ENCODE peak calls at places on chromosomes 6 and 20, in seven cellular contexts. One of them, this sample, is unnamed.

GRCh38 chr20:9400371-9401025 is 113.9 kb upstream of the LAMP5 start:
- DNase-seq in posterior vena cava: no peak
- DNase-seq in cardiac muscle cell: no peak
- DNase-seq in Kasumi-1: no peak
- DNase-seq in A673: no peak
- DNase-seq in cerebellar cortex: peak
- DNase-seq in fibroblast of mammary gland: no peak
- DNase-seq in this sample: no peak

GRCh38 chr20:53930651-53931504 is 139.5 kb downstream of the BCAS1 start:
- DNase-seq in posterior vena cava: no peak
- DNase-seq in cardiac muscle cell: no peak
- DNase-seq in Kasumi-1: no peak
- DNase-seq in A673: no peak
- DNase-seq in cerebellar cortex: no peak
- DNase-seq in fibroblast of mammary gland: no peak
- DNase-seq in this sample: no peak

GRCh38 chr6:109469591-109470189 is 13.3 kb downstream of the ZBTB24 start:
- DNase-seq in posterior vena cava: no peak
- DNase-seq in cardiac muscle cell: no peak
- DNase-seq in Kasumi-1: no peak
- DNase-seq in A673: no peak
- DNase-seq in cerebellar cortex: no peak
- DNase-seq in fibroblast of mammary gland: no peak
- DNase-seq in this sample: no peak

GRCh38 chr6:159074120-159074684 is 29.4 kb upstream of the TAGAP start:
- DNase-seq in posterior vena cava: no peak
- DNase-seq in cardiac muscle cell: peak
- DNase-seq in Kasumi-1: peak
- DNase-seq in A673: peak
- DNase-seq in cerebellar cortex: peak
- DNase-seq in fibroblast of mammary gland: peak
- DNase-seq in this sample: peak

GRCh38 chr6:70051197-70051596 is 184.8 kb downstream of the COL19A1 start:
- DNase-seq in posterior vena cava: no peak
- DNase-seq in cardiac muscle cell: no peak
- DNase-seq in Kasumi-1: no peak
- DNase-seq in A673: no peak
- DNase-seq in cerebellar cortex: no peak
- DNase-seq in fibroblast of mammary gland: no peak
- DNase-seq in this sample: no peak

GRCh38 chr6:87945966-87946365 is 101.7 kb upstream of the SPACA1 start:
- DNase-seq in posterior vena cava: no peak
- DNase-seq in cardiac muscle cell: peak
- DNase-seq in Kasumi-1: no peak
- DNase-seq in A673: no peak
- DNase-seq in cerebellar cortex: no peak
- DNase-seq in fibroblast of mammary gland: no peak
- DNase-seq in this sample: no peak

GRCh38 chr20:50308513-50309279 is 118.1 kb downstream of the CEBPB start:
- DNase-seq in posterior vena cava: peak
- DNase-seq in cardiac muscle cell: peak
- DNase-seq in Kasumi-1: peak
- DNase-seq in A673: no peak
- DNase-seq in cerebellar cortex: no peak
- DNase-seq in fibroblast of mammary gland: peak
- DNase-seq in this sample: no peak

GRCh38 chr6:30881987-30882763 is 2.1 kb upstream of the DDR1 start:
- DNase-seq in posterior vena cava: peak
- DNase-seq in cardiac muscle cell: peak
- DNase-seq in Kasumi-1: no peak
- DNase-seq in A673: no peak
- DNase-seq in cerebellar cortex: no peak
- DNase-seq in fibroblast of mammary gland: peak
- DNase-seq in this sample: peak

GRCh38 chr6:148272084-148272483 is 70.6 kb upstream of the SASH1 start:
- DNase-seq in posterior vena cava: no peak
- DNase-seq in cardiac muscle cell: peak
- DNase-seq in Kasumi-1: no peak
- DNase-seq in A673: peak
- DNase-seq in cerebellar cortex: no peak
- DNase-seq in fibroblast of mammary gland: peak
- DNase-seq in this sample: no peak

GRCh38 chr20:45293041-45294002 is 13.3 kb upstream of the RBPJL start:
- DNase-seq in posterior vena cava: peak
- DNase-seq in cardiac muscle cell: peak
- DNase-seq in Kasumi-1: peak
- DNase-seq in A673: peak
- DNase-seq in cerebellar cortex: peak
- DNase-seq in fibroblast of mammary gland: peak
- DNase-seq in this sample: peak

GRCh38 chr6:39558791-39559190 is 166.4 kb downstream of the KIF6 start:
- DNase-seq in posterior vena cava: no peak
- DNase-seq in cardiac muscle cell: no peak
- DNase-seq in Kasumi-1: no peak
- DNase-seq in A673: no peak
- DNase-seq in cerebellar cortex: no peak
- DNase-seq in fibroblast of mammary gland: no peak
- DNase-seq in this sample: no peak

GRCh38 chr20:3358676-3359340 is 48.7 kb downstream of the DNAAF9 start:
- DNase-seq in posterior vena cava: no peak
- DNase-seq in cardiac muscle cell: no peak
- DNase-seq in Kasumi-1: no peak
- DNase-seq in A673: no peak
- DNase-seq in cerebellar cortex: no peak
- DNase-seq in fibroblast of mammary gland: no peak
- DNase-seq in this sample: no peak

GRCh38 chr6:82555801-82556200 is 192.2 kb downstream of the TPBG start:
- DNase-seq in posterior vena cava: no peak
- DNase-seq in cardiac muscle cell: no peak
- DNase-seq in Kasumi-1: no peak
- DNase-seq in A673: no peak
- DNase-seq in cerebellar cortex: no peak
- DNase-seq in fibroblast of mammary gland: peak
- DNase-seq in this sample: no peak

GRCh38 chr6:163349696-163350095 is 64.8 kb upstream of the QKI start:
- DNase-seq in posterior vena cava: no peak
- DNase-seq in cardiac muscle cell: no peak
- DNase-seq in Kasumi-1: no peak
- DNase-seq in A673: no peak
- DNase-seq in cerebellar cortex: no peak
- DNase-seq in fibroblast of mammary gland: no peak
- DNase-seq in this sample: no peak

GRCh38 chr6:90610291-90610670 is 23.4 kb upstream of the MAP3K7 start:
- DNase-seq in posterior vena cava: no peak
- DNase-seq in cardiac muscle cell: peak
- DNase-seq in Kasumi-1: peak
- DNase-seq in A673: peak
- DNase-seq in cerebellar cortex: peak
- DNase-seq in fibroblast of mammary gland: no peak
- DNase-seq in this sample: peak

GRCh38 chr6:53347921-53348435 is 772 bp downstream of the ELOVL5 start:
- DNase-seq in posterior vena cava: peak
- DNase-seq in cardiac muscle cell: peak
- DNase-seq in Kasumi-1: peak
- DNase-seq in A673: peak
- DNase-seq in cerebellar cortex: peak
- DNase-seq in fibroblast of mammary gland: peak
- DNase-seq in this sample: peak

GRCh38 chr6:42142118-42142835 is at the start of gene C6orf132:
- DNase-seq in posterior vena cava: no peak
- DNase-seq in cardiac muscle cell: peak
- DNase-seq in Kasumi-1: no peak
- DNase-seq in A673: no peak
- DNase-seq in cerebellar cortex: no peak
- DNase-seq in fibroblast of mammary gland: no peak
- DNase-seq in this sample: no peak

GRCh38 chr20:1434571-1435336 is 31.9 kb downstream of the NSFL1C start:
- DNase-seq in posterior vena cava: no peak
- DNase-seq in cardiac muscle cell: peak
- DNase-seq in Kasumi-1: peak
- DNase-seq in A673: no peak
- DNase-seq in cerebellar cortex: no peak
- DNase-seq in fibroblast of mammary gland: peak
- DNase-seq in this sample: no peak

GRCh38 chr6:38143191-38144154 is 323.9 kb downstream of the ZFAND3 start:
- DNase-seq in posterior vena cava: no peak
- DNase-seq in cardiac muscle cell: no peak
- DNase-seq in Kasumi-1: no peak
- DNase-seq in A673: no peak
- DNase-seq in cerebellar cortex: no peak
- DNase-seq in fibroblast of mammary gland: no peak
- DNase-seq in this sample: no peak

GRCh38 chr20:32501709-32502108 is 83.4 kb downstream of the NOL4L start:
- DNase-seq in posterior vena cava: no peak
- DNase-seq in cardiac muscle cell: peak
- DNase-seq in Kasumi-1: no peak
- DNase-seq in A673: no peak
- DNase-seq in cerebellar cortex: no peak
- DNase-seq in fibroblast of mammary gland: peak
- DNase-seq in this sample: no peak

GRCh38 chr6:101918476-101918875 is 525.0 kb downstream of the GRIK2 start:
- DNase-seq in posterior vena cava: no peak
- DNase-seq in cardiac muscle cell: peak
- DNase-seq in Kasumi-1: no peak
- DNase-seq in A673: peak
- DNase-seq in cerebellar cortex: no peak
- DNase-seq in fibroblast of mammary gland: no peak
- DNase-seq in this sample: no peak

GRCh38 chr6:2850480-2851150 is 9.0 kb upstream of the SERPINB1 start:
- DNase-seq in posterior vena cava: no peak
- DNase-seq in cardiac muscle cell: peak
- DNase-seq in Kasumi-1: no peak
- DNase-seq in A673: peak
- DNase-seq in cerebellar cortex: no peak
- DNase-seq in fibroblast of mammary gland: no peak
- DNase-seq in this sample: no peak

GRCh38 chr6:62479722-62480121 is 193.7 kb upstream of the KHDRBS2 start:
- DNase-seq in posterior vena cava: no peak
- DNase-seq in cardiac muscle cell: no peak
- DNase-seq in Kasumi-1: no peak
- DNase-seq in A673: no peak
- DNase-seq in cerebellar cortex: no peak
- DNase-seq in fibroblast of mammary gland: no peak
- DNase-seq in this sample: no peak

GRCh38 chr20:20568604-20569205 is 143.7 kb downstream of the RALGAPA2 start:
- DNase-seq in posterior vena cava: no peak
- DNase-seq in cardiac muscle cell: peak
- DNase-seq in Kasumi-1: peak
- DNase-seq in A673: peak
- DNase-seq in cerebellar cortex: peak
- DNase-seq in fibroblast of mammary gland: peak
- DNase-seq in this sample: peak

GRCh38 chr20:58007947-58008346 is 220.5 kb downstream of the ANKRD60 start:
- DNase-seq in posterior vena cava: no peak
- DNase-seq in cardiac muscle cell: no peak
- DNase-seq in Kasumi-1: no peak
- DNase-seq in A673: no peak
- DNase-seq in cerebellar cortex: no peak
- DNase-seq in fibroblast of mammary gland: no peak
- DNase-seq in this sample: no peak

GRCh38 chr6:136737343-136738177 is 54.7 kb downstream of the MAP3K5 start:
- DNase-seq in posterior vena cava: no peak
- DNase-seq in cardiac muscle cell: peak
- DNase-seq in Kasumi-1: no peak
- DNase-seq in A673: no peak
- DNase-seq in cerebellar cortex: no peak
- DNase-seq in fibroblast of mammary gland: peak
- DNase-seq in this sample: no peak

GRCh38 chr6:7561153-7561964 is 19.9 kb downstream of the DSP start:
- DNase-seq in posterior vena cava: no peak
- DNase-seq in cardiac muscle cell: peak
- DNase-seq in Kasumi-1: no peak
- DNase-seq in A673: no peak
- DNase-seq in cerebellar cortex: no peak
- DNase-seq in fibroblast of mammary gland: peak
- DNase-seq in this sample: no peak

GRCh38 chr20:62219101-62219991 is 732 bp downstream of the HRH3 start:
- DNase-seq in posterior vena cava: no peak
- DNase-seq in cardiac muscle cell: no peak
- DNase-seq in Kasumi-1: no peak
- DNase-seq in A673: no peak
- DNase-seq in cerebellar cortex: no peak
- DNase-seq in fibroblast of mammary gland: no peak
- DNase-seq in this sample: no peak

GRCh38 chr6:44002591-44003344 is 124.5 kb downstream of the MRPL14 start:
- DNase-seq in posterior vena cava: peak
- DNase-seq in cardiac muscle cell: peak
- DNase-seq in Kasumi-1: no peak
- DNase-seq in A673: peak
- DNase-seq in cerebellar cortex: peak
- DNase-seq in fibroblast of mammary gland: peak
- DNase-seq in this sample: no peak

GRCh38 chr6:30155522-30156261 is 5.3 kb downstream of the TRIM10 start:
- DNase-seq in posterior vena cava: no peak
- DNase-seq in cardiac muscle cell: no peak
- DNase-seq in Kasumi-1: no peak
- DNase-seq in A673: no peak
- DNase-seq in cerebellar cortex: no peak
- DNase-seq in fibroblast of mammary gland: no peak
- DNase-seq in this sample: no peak

GRCh38 chr6:42243046-42243445 is 25.4 kb upstream of the MRPS10 start:
- DNase-seq in posterior vena cava: no peak
- DNase-seq in cardiac muscle cell: no peak
- DNase-seq in Kasumi-1: no peak
- DNase-seq in A673: no peak
- DNase-seq in cerebellar cortex: no peak
- DNase-seq in fibroblast of mammary gland: no peak
- DNase-seq in this sample: no peak

GRCh38 chr6:104527311-104527710 is 332.4 kb downstream of the HACE1 start:
- DNase-seq in posterior vena cava: no peak
- DNase-seq in cardiac muscle cell: no peak
- DNase-seq in Kasumi-1: peak
- DNase-seq in A673: no peak
- DNase-seq in cerebellar cortex: peak
- DNase-seq in fibroblast of mammary gland: no peak
- DNase-seq in this sample: no peak

This sample was measured in neuronal stem cell.